ENCODE peak calls at places on chromosomes 13 and 19, in seven cellular contexts. P, R, J, Z, G, Q and Y are unnamed samples.

GRCh38 chr13:40187836-40188591 is 478.4 kb downstream of the FOXO1 start:
- DNase-seq in J (no peak), P (no peak), Z (no peak), G (no peak), R (no peak), Q (no peak), Y (no peak)

GRCh38 chr13:33307820-33308219 is 22.3 kb upstream of the STARD13 start:
- DNase-seq in P (peak), Z (no peak), G (no peak), Q (no peak), J (no peak), R (no peak), Y (no peak)

GRCh38 chr13:79237981-79238380 is 168.1 kb downstream of the RBM26 start:
- DNase-seq in J (no peak), G (no peak), Z (no peak), R (no peak), Q (no peak), P (no peak), Y (no peak)

GRCh38 chr13:110566201-110566600 is 4.7 kb upstream of the RAB20 start:
- DNase-seq in Q (no peak), P (no peak), J (no peak), Z (no peak), R (no peak), G (no peak), Y (no peak)

GRCh38 chr13:93473441-93474270 is 247.0 kb downstream of the GPC6 start:
- DNase-seq in J (no peak), G (no peak), R (no peak), Q (no peak), Z (no peak), P (peak), Y (peak)

GRCh38 chr19:1854032-1854541 is 5.8 kb upstream of the REXO1 start:
- DNase-seq in Z (no peak), J (no peak), G (no peak), R (no peak), Q (no peak), P (no peak), Y (no peak)

GRCh38 chr13:30679483-30680330 is 55.6 kb upstream of the ALOX5AP start:
- DNase-seq in R (no peak), P (peak), Q (no peak), Z (no peak), G (no peak), J (no peak), Y (no peak)

GRCh38 chr13:112912726-112913440 is 56.1 kb upstream of the MCF2L start:
- DNase-seq in G (no peak), Z (peak), J (no peak), R (no peak), P (no peak), Q (no peak), Y (no peak)

GRCh38 chr13:46463719-46464118 is 76.7 kb upstream of the RUBCNL start:
- DNase-seq in Q (no peak), R (no peak), J (no peak), Z (no peak), G (no peak), P (no peak), Y (no peak)

GRCh38 chr19:6890421-6890913 is 3.1 kb downstream of the ADGRE1 start:
- DNase-seq in J (no peak), G (no peak), Z (no peak), P (no peak), Q (no peak), R (no peak), Y (no peak)

GRCh38 chr13:52862358-52863206 is 14.1 kb upstream of the PCDH8 start:
- DNase-seq in Z (no peak), G (no peak), R (no peak), P (no peak), J (peak), Q (no peak), Y (no peak)

GRCh38 chr13:49063526-49063925 is 87.8 kb downstream of the FNDC3A start:
- DNase-seq in Z (no peak), Q (no peak), G (no peak), J (no peak), R (no peak), P (no peak), Y (no peak)

GRCh38 chr13:73835138-73835721 is 299.0 kb downstream of the KLF12 start:
- DNase-seq in Q (no peak), G (no peak), Z (no peak), R (no peak), J (no peak), P (peak), Y (no peak)

GRCh38 chr19:6739390-6739883 is at the start of gene TRIP10:
- DNase-seq in R (peak), G (peak), Q (peak), J (peak), P (peak), Z (peak), Y (no peak)

GRCh38 chr13:87872813-87873212 is 201.6 kb downstream of the SLITRK5 start:
- DNase-seq in G (no peak), Q (no peak), J (no peak), Z (no peak), P (peak), R (no peak), Y (no peak)

GRCh38 chr13:99415851-99416331 is 85.4 kb upstream of the TM9SF2 start:
- DNase-seq in J (no peak), Q (peak), P (no peak), R (no peak), G (no peak), Z (no peak), Y (no peak)

GRCh38 chr19:5403968-5404640 is 51.1 kb upstream of the ZNRF4 start:
- DNase-seq in P (peak), Z (peak), Q (peak), G (peak), R (peak), J (peak), Y (peak)

GRCh38 chr19:5022066-5022860 is 53.4 kb downstream of the KDM4B start:
- DNase-seq in G (no peak), J (no peak), Z (no peak), Q (no peak), P (no peak), R (no peak), Y (no peak)

GRCh38 chr19:3275068-3275582 is 50.7 kb downstream of the CELF5 start:
- DNase-seq in Z (peak), G (peak), Q (no peak), R (peak), J (no peak), P (no peak), Y (no peak)

GRCh38 chr13:67438465-67438864 is 208.3 kb upstream of the PCDH9 start:
- DNase-seq in R (no peak), Z (no peak), Q (no peak), G (no peak), J (no peak), P (peak), Y (no peak)

GRCh38 chr19:13742756-13743155 is 21.6 kb upstream of the MRI1 start:
- DNase-seq in Z (no peak), P (peak), R (no peak), Q (no peak), J (no peak), G (no peak), Y (no peak)

GRCh38 chr19:45161715-45162463 is 1.1 kb upstream of the NKPD1 start:
- DNase-seq in G (no peak), R (no peak), Q (no peak), J (no peak), P (peak), Z (no peak), Y (no peak)

GRCh38 chr19:18097993-18098890 is 664 bp downstream of the MAST3 start:
- DNase-seq in R (no peak), P (no peak), G (no peak), J (no peak), Q (no peak), Z (no peak), Y (no peak)

GRCh38 chr19:47447470-47448359 is 24.0 kb downstream of the SLC8A2 start:
- DNase-seq in P (peak), R (no peak), J (peak), G (no peak), Z (no peak), Q (no peak), Y (no peak)

GRCh38 chr19:13297023-13297422 is 146.8 kb downstream of the IER2 start:
- DNase-seq in J (no peak), G (no peak), P (no peak), Q (no peak), Z (no peak), R (no peak), Y (no peak)

GRCh38 chr13:22422023-22422422 is 751.1 kb downstream of the FGF9 start:
- DNase-seq in Q (no peak), J (no peak), R (no peak), G (no peak), P (no peak), Z (no peak), Y (no peak)

GRCh38 chr13:67099494-67099893 is 130.6 kb downstream of the PCDH9 start:
- DNase-seq in Z (no peak), G (no peak), J (no peak), R (no peak), P (no peak), Q (no peak), Y (no peak)